ENCODE peak calls at places on chromosomes 6 and 20, in six cellular contexts. One of them, this sample, is unnamed. For H3K4me1, the result is how much of the 10 kb centered on the place peaks cover.

GRCh38 chr6:6811151-6812002 is 222.9 kb downstream of the LY86 start:
- DNase-seq in small intestine: peak
- DNase-seq in H9: peak
- DNase-seq in CD8-positive, alpha-beta memory T cell: no peak
- DNase-seq in A549: peak
- DNase-seq in breast epithelium: peak
- DNase-seq in this sample: peak

GRCh38 chr6:137728386-137729349 is 138.4 kb upstream of the TNFAIP3 start:
- DNase-seq in small intestine: no peak
- DNase-seq in H9: no peak
- DNase-seq in CD8-positive, alpha-beta memory T cell: no peak
- DNase-seq in A549: no peak
- DNase-seq in breast epithelium: no peak
- DNase-seq in this sample: peak

GRCh38 chr6:24981385-24981758 is 45.6 kb upstream of the RIPOR2 start:
- DNase-seq in small intestine: no peak
- DNase-seq in H9: peak
- DNase-seq in CD8-positive, alpha-beta memory T cell: no peak
- DNase-seq in A549: no peak
- DNase-seq in breast epithelium: no peak
- DNase-seq in this sample: peak

GRCh38 chr6:109397020-109397419 is 14.8 kb upstream of the CD164 start:
- DNase-seq in small intestine: peak
- DNase-seq in H9: no peak
- DNase-seq in CD8-positive, alpha-beta memory T cell: no peak
- DNase-seq in A549: no peak
- DNase-seq in breast epithelium: no peak
- DNase-seq in this sample: peak

GRCh38 chr6:146542881-146543210 is 787 bp upstream of the RAB32 start:
- DNase-seq in small intestine: no peak
- DNase-seq in H9: no peak
- DNase-seq in CD8-positive, alpha-beta memory T cell: no peak
- DNase-seq in A549: no peak
- DNase-seq in breast epithelium: no peak
- DNase-seq in this sample: peak

GRCh38 chr6:63598001-63598250 is 25.6 kb downstream of the LOC128125822 start:
- DNase-seq in small intestine: no peak
- DNase-seq in H9: peak
- DNase-seq in CD8-positive, alpha-beta memory T cell: no peak
- DNase-seq in A549: peak
- DNase-seq in breast epithelium: no peak
- DNase-seq in this sample: no peak

GRCh38 chr6:122715725-122716124 is 63.8 kb upstream of the FABP7 start:
- DNase-seq in small intestine: no peak
- DNase-seq in H9: no peak
- DNase-seq in CD8-positive, alpha-beta memory T cell: no peak
- DNase-seq in A549: no peak
- DNase-seq in breast epithelium: no peak
- DNase-seq in this sample: peak

GRCh38 chr6:120005292-120005976 is 655.9 kb upstream of the MAN1A1 start:
- DNase-seq in small intestine: no peak
- DNase-seq in H9: no peak
- DNase-seq in CD8-positive, alpha-beta memory T cell: no peak
- DNase-seq in A549: no peak
- DNase-seq in breast epithelium: no peak
- DNase-seq in this sample: peak

GRCh38 chr6:30612213-30612612 is 4.8 kb downstream of the PPP1R10 start:
- DNase-seq in small intestine: no peak
- DNase-seq in H9: no peak
- DNase-seq in CD8-positive, alpha-beta memory T cell: no peak
- DNase-seq in A549: no peak
- DNase-seq in breast epithelium: no peak
- DNase-seq in this sample: peak

GRCh38 chr20:35788796-35789195 is 17.0 kb downstream of the PHF20 start:
- DNase-seq in small intestine: no peak
- DNase-seq in H9: no peak
- DNase-seq in CD8-positive, alpha-beta memory T cell: no peak
- DNase-seq in A549: no peak
- DNase-seq in breast epithelium: no peak
- DNase-seq in this sample: no peak

GRCh38 chr20:10076126-10077080 is 41.6 kb downstream of the ANKEF1 start:
- DNase-seq in small intestine: no peak
- DNase-seq in H9: no peak
- DNase-seq in CD8-positive, alpha-beta memory T cell: no peak
- DNase-seq in A549: no peak
- DNase-seq in breast epithelium: no peak
- DNase-seq in this sample: no peak
- H3K4me1 ChIP-seq in small intestine: under half
- H3K4me1 ChIP-seq in H9: under half
- H3K4me1 ChIP-seq in CD8-positive, alpha-beta memory T cell: under half
- H3K4me1 ChIP-seq in A549: half or more
- H3K4me1 ChIP-seq in breast epithelium: under half
- H3K4me1 ChIP-seq in this sample: under half

DNA sequence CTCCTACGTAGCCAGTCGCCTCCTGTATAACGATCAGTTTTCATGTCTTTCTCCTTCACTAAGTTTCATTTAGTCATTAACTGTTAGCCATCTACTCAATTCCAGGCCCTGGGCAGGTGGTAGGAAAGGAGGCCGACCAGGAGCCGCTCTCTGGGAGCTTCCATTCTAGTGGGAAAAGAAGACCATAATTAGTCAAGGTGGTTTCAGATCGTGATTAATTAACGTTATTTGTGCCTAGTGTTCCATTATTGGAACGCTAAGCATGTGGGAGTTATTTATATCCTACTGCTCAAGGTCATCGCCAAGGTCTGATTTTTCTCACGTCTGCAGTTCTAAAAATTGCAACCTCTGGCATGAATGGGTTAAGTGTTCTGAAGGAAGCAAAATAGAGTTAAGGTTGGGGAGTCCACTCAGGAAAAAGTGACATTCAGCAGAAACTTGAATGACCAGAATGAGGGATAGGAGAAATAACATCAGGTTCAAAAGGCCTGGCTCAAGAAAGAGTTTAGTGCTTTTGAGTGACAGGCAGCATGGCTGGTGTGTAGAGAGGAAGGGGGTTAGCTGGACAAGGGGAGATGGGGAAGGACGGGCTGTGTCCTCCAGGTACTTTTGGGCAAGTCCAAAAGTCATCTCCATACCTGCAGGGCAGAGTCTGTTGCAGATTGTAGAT is 812 bp downstream of the SLC9A8 start:
- DNase-seq in small intestine: peak
- DNase-seq in H9: no peak
- DNase-seq in CD8-positive, alpha-beta memory T cell: no peak
- DNase-seq in A549: no peak
- DNase-seq in breast epithelium: no peak
- DNase-seq in this sample: no peak
- H3K4me1 ChIP-seq in small intestine: under half
- H3K4me1 ChIP-seq in H9: under half
- H3K4me1 ChIP-seq in CD8-positive, alpha-beta memory T cell: under half
- H3K4me1 ChIP-seq in A549: under half
- H3K4me1 ChIP-seq in breast epithelium: under half
- H3K4me1 ChIP-seq in this sample: under half

GRCh38 chr6:111478064-111478476 is 4.9 kb downstream of the REV3L start:
- DNase-seq in small intestine: no peak
- DNase-seq in H9: no peak
- DNase-seq in CD8-positive, alpha-beta memory T cell: no peak
- DNase-seq in A549: no peak
- DNase-seq in breast epithelium: no peak
- DNase-seq in this sample: peak
- H3K4me1 ChIP-seq in small intestine: under half
- H3K4me1 ChIP-seq in H9: under half
- H3K4me1 ChIP-seq in CD8-positive, alpha-beta memory T cell: under half
- H3K4me1 ChIP-seq in A549: under half
- H3K4me1 ChIP-seq in breast epithelium: under half
- H3K4me1 ChIP-seq in this sample: under half

DNA sequence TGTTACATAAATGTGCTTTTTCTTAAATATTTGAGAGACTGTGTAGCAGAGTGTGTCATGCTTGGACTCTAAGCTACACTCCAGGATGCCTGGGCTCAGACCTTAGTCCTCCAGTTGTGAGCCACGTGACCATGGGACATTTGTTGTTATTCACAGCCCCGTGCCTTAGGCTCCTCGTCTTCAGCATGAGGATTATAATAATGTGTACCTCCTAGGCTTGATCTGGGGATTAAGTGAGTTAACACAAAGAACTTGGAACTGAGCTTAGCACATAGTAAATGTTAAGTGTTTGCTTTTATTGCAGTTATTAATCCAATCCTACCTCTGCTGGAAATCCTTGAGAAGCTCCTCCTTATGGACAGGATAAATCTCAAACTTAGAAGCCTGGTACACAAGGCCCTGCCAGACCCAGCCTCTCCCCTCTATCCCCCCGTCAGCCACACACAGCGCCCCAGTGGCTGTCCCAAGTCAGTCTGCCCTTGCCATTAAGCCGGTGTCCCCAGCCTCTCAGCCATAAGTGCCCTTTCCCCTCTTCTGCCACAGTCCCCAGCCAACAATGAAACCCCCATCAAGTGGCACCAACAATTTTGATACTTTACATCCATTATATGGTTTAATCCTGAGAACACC is 177.5 kb downstream of the TMEM242 start:
- DNase-seq in small intestine: no peak
- DNase-seq in H9: no peak
- DNase-seq in CD8-positive, alpha-beta memory T cell: no peak
- DNase-seq in A549: no peak
- DNase-seq in breast epithelium: no peak
- DNase-seq in this sample: no peak
- H3K4me1 ChIP-seq in small intestine: under half
- H3K4me1 ChIP-seq in H9: under half
- H3K4me1 ChIP-seq in CD8-positive, alpha-beta memory T cell: under half
- H3K4me1 ChIP-seq in A549: under half
- H3K4me1 ChIP-seq in breast epithelium: under half
- H3K4me1 ChIP-seq in this sample: under half

GRCh38 chr6:15358579-15359327 is 112.9 kb downstream of the JARID2 start:
- DNase-seq in small intestine: no peak
- DNase-seq in H9: no peak
- DNase-seq in CD8-positive, alpha-beta memory T cell: no peak
- DNase-seq in A549: no peak
- DNase-seq in breast epithelium: no peak
- DNase-seq in this sample: no peak
- H3K4me1 ChIP-seq in small intestine: under half
- H3K4me1 ChIP-seq in H9: under half
- H3K4me1 ChIP-seq in CD8-positive, alpha-beta memory T cell: under half
- H3K4me1 ChIP-seq in A549: under half
- H3K4me1 ChIP-seq in breast epithelium: under half
- H3K4me1 ChIP-seq in this sample: under half

DNA sequence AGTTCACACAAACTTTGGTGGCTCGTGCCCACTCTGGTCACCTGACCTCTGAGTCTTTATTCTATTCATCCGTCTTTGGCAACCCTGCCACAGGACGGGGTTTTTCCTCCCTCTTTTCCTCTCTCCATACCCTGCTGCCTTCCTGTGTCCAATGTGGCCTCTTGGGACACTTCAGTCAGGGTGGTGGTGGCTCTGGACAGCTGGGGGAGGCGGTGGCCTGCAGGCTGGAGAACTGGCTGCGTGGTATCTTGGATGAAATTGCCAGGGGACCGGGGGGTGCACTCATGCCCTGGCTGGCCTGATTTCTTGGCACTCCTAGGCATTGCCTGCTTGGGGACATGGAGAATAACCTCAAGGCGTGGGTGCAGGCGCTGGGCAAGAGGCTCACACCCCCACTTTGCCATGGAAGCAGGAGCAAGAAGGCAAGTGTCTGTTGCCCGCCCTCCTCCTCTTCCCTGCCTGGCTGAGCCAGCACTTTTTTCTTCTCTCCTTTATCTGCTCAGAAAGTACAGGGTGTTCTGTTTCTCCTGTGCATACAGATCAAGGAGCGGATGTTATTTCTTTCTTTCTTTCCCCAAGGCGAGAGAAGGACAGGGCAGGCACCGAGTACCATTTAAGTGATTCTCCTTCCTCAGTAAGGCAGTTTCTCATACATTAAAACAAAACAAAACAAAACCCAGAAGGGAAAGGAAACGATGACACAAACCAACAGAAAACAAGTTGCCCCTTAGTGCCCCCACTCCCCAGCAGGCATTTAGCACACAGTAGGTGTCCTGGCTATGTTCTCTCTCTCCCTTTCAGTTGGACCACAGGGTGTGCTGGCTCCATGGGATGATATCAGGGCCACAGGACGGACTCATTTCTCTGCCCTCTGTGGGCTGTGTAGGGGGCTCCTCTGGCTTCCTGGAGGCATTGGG is 155.5 kb upstream of the RNF24 start:
- DNase-seq in small intestine: peak
- DNase-seq in H9: no peak
- DNase-seq in CD8-positive, alpha-beta memory T cell: no peak
- DNase-seq in A549: no peak
- DNase-seq in breast epithelium: no peak
- DNase-seq in this sample: no peak
- H3K4me1 ChIP-seq in small intestine: under half
- H3K4me1 ChIP-seq in H9: under half
- H3K4me1 ChIP-seq in CD8-positive, alpha-beta memory T cell: under half
- H3K4me1 ChIP-seq in A549: half or more
- H3K4me1 ChIP-seq in breast epithelium: under half
- H3K4me1 ChIP-seq in this sample: under half

GRCh38 chr6:142848156-142848555 is 96.8 kb downstream of the HIVEP2 start:
- DNase-seq in small intestine: no peak
- DNase-seq in H9: no peak
- DNase-seq in CD8-positive, alpha-beta memory T cell: no peak
- DNase-seq in A549: no peak
- DNase-seq in breast epithelium: no peak
- DNase-seq in this sample: no peak
- H3K4me1 ChIP-seq in small intestine: under half
- H3K4me1 ChIP-seq in H9: under half
- H3K4me1 ChIP-seq in CD8-positive, alpha-beta memory T cell: half or more
- H3K4me1 ChIP-seq in A549: half or more
- H3K4me1 ChIP-seq in breast epithelium: under half
- H3K4me1 ChIP-seq in this sample: half or more

This sample was measured in GM23248.